ENCODE peak calls at places on chromosomes 11 and 22, in ten cellular contexts. O is hepatocyte; Q is SJSA1; W is colonic mucosa; Y is bronchial epithelial cell; R is testis; I is brain microvascular endothelial cell; P is CD4-positive, alpha-beta memory T cell; C is aorta; F is effector memory CD4-positive, alpha-beta T cell. M is an unnamed sample. For H3K36me3, the result is how much of the 10 kb centered on the place peaks cover.

GRCh38 chr22:49966041-49966715 is 5.6 kb downstream of the PIM3 start:
- DNase-seq in O (peak), Q (no peak), W (peak), Y (no peak), R (no peak), I (no peak), P (peak), C (peak), F (no peak), M (no peak)

GRCh38 chr11:134342572-134343340 is 11.0 kb downstream of the GLB1L2 start:
- DNase-seq in O (no peak), Q (no peak), W (no peak), Y (no peak), R (no peak), I (no peak), P (no peak), C (no peak), F (no peak), M (peak)

GRCh38 chr11:66069715-66070603 is at the start of gene PACS1:
- DNase-seq in O (peak), Q (peak), W (peak), Y (no peak), R (peak), I (peak), P (peak), C (peak), F (peak), M (peak)

GRCh38 chr11:59188954-59189353 is 17.0 kb downstream of the DTX4 start:
- DNase-seq in O (no peak), Q (peak), W (no peak), Y (no peak), R (no peak), I (no peak), P (no peak), C (no peak), F (no peak), M (no peak)

GRCh38 chr11:32438883-32439487 is 3.6 kb upstream of the WT1 start:
- DNase-seq in O (no peak), Q (no peak), W (no peak), Y (no peak), R (no peak), I (no peak), P (no peak), C (no peak), F (no peak), M (no peak)

GRCh38 chr22:22720724-22721261 is 76.4 kb downstream of the GGTLC2 start:
- DNase-seq in O (no peak), Q (no peak), W (no peak), Y (peak), R (peak), I (no peak), P (no peak), C (no peak), F (no peak), M (no peak)

GRCh38 chr22:31800065-31800464 is 46.2 kb downstream of the DEPDC5 start:
- DNase-seq in O (no peak), Q (peak), W (no peak), Y (peak), R (no peak), I (no peak), P (no peak), C (no peak), F (no peak), M (no peak)

GRCh38 chr11:57476883-57477506 is 16.7 kb downstream of the RTN4RL2 start:
- DNase-seq in O (peak), Q (peak), W (peak), Y (no peak), R (peak), I (no peak), P (no peak), C (no peak), F (no peak), M (no peak)

GRCh38 chr11:32893947-32894827 is 1.6 kb downstream of the QSER1 start:
- DNase-seq in O (peak), Q (peak), W (peak), Y (peak), R (peak), I (peak), P (peak), C (no peak), F (peak), M (peak)

GRCh38 chr11:129237456-129237855 is 45.3 kb upstream of the ARHGAP32 start:
- DNase-seq in O (no peak), Q (no peak), W (no peak), Y (no peak), R (no peak), I (no peak), P (no peak), C (no peak), F (no peak), M (no peak)

GRCh38 chr11:114017723-114018122 is 41.8 kb upstream of the ZBTB16 start:
- DNase-seq in O (no peak), Q (no peak), W (no peak), Y (no peak), R (no peak), I (no peak), P (no peak), C (no peak), F (no peak), M (no peak)

GRCh38 chr11:116777056-116777455 is 4.3 kb upstream of the BUD13 start:
- DNase-seq in O (no peak), Q (no peak), W (no peak), Y (no peak), R (no peak), I (no peak), P (no peak), C (no peak), F (no peak), M (no peak)

GRCh38 chr11:123166095-123166559 is 28.9 kb downstream of the CLMP start:
- DNase-seq in O (peak), Q (peak), W (peak), Y (peak), R (peak), I (peak), P (no peak), C (no peak), F (no peak), M (no peak)

GRCh38 chr22:17633217-17633997 is 4.9 kb upstream of the ATP6V1E1 start:
- DNase-seq in O (peak), Q (peak), W (no peak), Y (peak), R (no peak), I (peak), P (no peak), C (no peak), F (no peak), M (no peak)

GRCh38 chr11:110763249-110764011 is 51.2 kb upstream of the ARHGAP20 start:
- DNase-seq in O (peak), Q (peak), W (peak), Y (no peak), R (peak), I (peak), P (no peak), C (no peak), F (no peak), M (no peak)

GRCh38 chr22:37803636-37804371 is 3.9 kb upstream of the GCAT start:
- DNase-seq in O (no peak), Q (no peak), W (peak), Y (no peak), R (peak), I (no peak), P (no peak), C (no peak), F (no peak), M (no peak)

GRCh38 chr22:44850946-44851345 is 98.6 kb downstream of the ARHGAP8 start:
- DNase-seq in O (no peak), Q (no peak), W (no peak), Y (no peak), R (no peak), I (no peak), P (no peak), C (peak), F (no peak), M (no peak)

GRCh38 chr11:15605094-15605493 is 490.4 kb downstream of the INSC start:
- DNase-seq in O (no peak), Q (no peak), W (no peak), Y (no peak), R (no peak), I (no peak), P (no peak), C (no peak), F (no peak), M (no peak)

GRCh38 chr22:43303751-43304150 is 39.4 kb downstream of the SCUBE1 start:
- DNase-seq in O (no peak), Q (no peak), W (no peak), Y (no peak), R (no peak), I (no peak), P (no peak), C (no peak), F (no peak), M (no peak)

GRCh38 chr11:61962213-61963015 is 5.0 kb downstream of the FTH1 start:
- DNase-seq in O (no peak), Q (no peak), W (no peak), Y (no peak), R (no peak), I (peak), P (no peak), C (peak), F (no peak), M (peak)

GRCh38 chr22:40325315-40325714 is 21.0 kb upstream of the ADSL start:
- DNase-seq in O (no peak), Q (peak), W (no peak), Y (no peak), R (no peak), I (no peak), P (peak), C (no peak), F (peak), M (no peak)

GRCh38 chr22:41216984-41217383 is 11.9 kb downstream of the L3MBTL2 start:
- DNase-seq in O (no peak), Q (no peak), W (no peak), Y (peak), R (no peak), I (no peak), P (no peak), C (no peak), F (no peak), M (no peak)

GRCh38 chr22:38481871-38482332 is 14.0 kb downstream of the KDELR3 start:
- DNase-seq in O (no peak), Q (no peak), W (no peak), Y (no peak), R (no peak), I (no peak), P (no peak), C (no peak), F (no peak), M (no peak)

GRCh38 chr11:26276798-26277424 is 55.0 kb upstream of the ANO3 start:
- DNase-seq in O (peak), Q (peak), W (peak), Y (peak), R (peak), I (peak), P (no peak), C (no peak), F (no peak), M (peak)

GRCh38 chr11:59872076-59872475 is 5.8 kb upstream of the TCN1 start:
- DNase-seq in O (no peak), Q (no peak), W (no peak), Y (no peak), R (no peak), I (no peak), P (no peak), C (no peak), F (no peak), M (no peak)

GRCh38 chr22:20291604-20292063 is 23.5 kb upstream of the RTN4R start:
- DNase-seq in O (no peak), Q (no peak), W (no peak), Y (no peak), R (no peak), I (no peak), P (no peak), C (no peak), F (no peak), M (no peak)

GRCh38 chr11:20013346-20014066 is 146.8 kb downstream of the DBX1 start:
- DNase-seq in O (peak), Q (no peak), W (no peak), Y (peak), R (no peak), I (no peak), P (no peak), C (no peak), F (no peak), M (no peak)

GRCh38 chr11:35964846-35965245 is 21.0 kb downstream of the LDLRAD3 start:
- DNase-seq in O (no peak), Q (no peak), W (no peak), Y (no peak), R (no peak), I (no peak), P (no peak), C (no peak), F (no peak), M (no peak)

GRCh38 chr11:34427171-34427805 is 11.4 kb upstream of the CAT start:
- DNase-seq in O (peak), Q (peak), W (no peak), Y (peak), R (no peak), I (peak), P (no peak), C (no peak), F (no peak), M (no peak)

GRCh38 chr11:75768112-75768908 is at the start of gene DGAT2:
- DNase-seq in O (peak), Q (peak), W (peak), Y (peak), R (peak), I (peak), P (peak), C (peak), F (peak), M (peak)

GRCh38 chr22:18035740-18036139 is 11.4 kb upstream of the MICAL3 start:
- DNase-seq in O (peak), Q (no peak), W (no peak), Y (peak), R (no peak), I (no peak), P (no peak), C (no peak), F (no peak), M (no peak)

GRCh38 chr11:133300666-133301065 is 231.6 kb downstream of the OPCML start:
- DNase-seq in O (no peak), Q (no peak), W (no peak), Y (no peak), R (no peak), I (no peak), P (no peak), C (no peak), F (no peak), M (no peak)

GRCh38 chr11:120652705-120653335 is 141.3 kb downstream of the GRIK4 start:
- DNase-seq in O (no peak), Q (no peak), W (no peak), Y (no peak), R (no peak), I (no peak), P (no peak), C (no peak), F (no peak), M (no peak)

GRCh38 chr11:132456735-132457328 is 1075.5 kb downstream of the OPCML start:
- DNase-seq in O (no peak), Q (no peak), W (no peak), Y (no peak), R (no peak), I (no peak), P (no peak), C (no peak), F (no peak), M (no peak)

GRCh38 chr11:65491614-65492386 is 7.0 kb upstream of the MALAT1 start:
- DNase-seq in O (peak), Q (peak), W (peak), Y (peak), R (peak), I (peak), P (no peak), C (peak), F (no peak), M (peak)

GRCh38 chr11:134756811-134757540 is 344.9 kb upstream of the B3GAT1 start:
- DNase-seq in O (no peak), Q (no peak), W (no peak), Y (no peak), R (no peak), I (no peak), P (no peak), C (no peak), F (no peak), M (peak)

GRCh38 chr11:129503646-129504045 is 128.0 kb downstream of the BARX2 start:
- DNase-seq in O (no peak), Q (no peak), W (no peak), Y (no peak), R (no peak), I (no peak), P (no peak), C (no peak), F (no peak), M (no peak)

GRCh38 chr11:111320728-111321568 is 22.6 kb downstream of the POU2AF3 start:
- DNase-seq in O (peak), Q (no peak), W (no peak), Y (no peak), R (no peak), I (no peak), P (no peak), C (no peak), F (no peak), M (no peak)

GRCh38 chr11:7796842-7797241 is at the start of gene OR5P2:
- DNase-seq in O (no peak), Q (no peak), W (no peak), Y (no peak), R (no peak), I (no peak), P (no peak), C (no peak), F (no peak), M (no peak)
- H3K36me3 ChIP-seq in O (under half), Q (under half), W (under half), Y (under half), R (under half), I (under half), P (under half), C (under half), F (under half), M (under half)

GRCh38 chr22:29520851-29521250 is 32.7 kb downstream of the THOC5 start:
- DNase-seq in O (no peak), Q (no peak), W (no peak), Y (peak), R (no peak), I (peak), P (no peak), C (no peak), F (no peak), M (no peak)

GRCh38 chr22:29523761-29524160 is 29.8 kb downstream of the THOC5 start:
- DNase-seq in O (no peak), Q (no peak), W (no peak), Y (no peak), R (no peak), I (no peak), P (no peak), C (no peak), F (no peak), M (no peak)

GRCh38 chr22:29521526-29521925 is 32.0 kb downstream of the THOC5 start:
- DNase-seq in O (no peak), Q (no peak), W (no peak), Y (no peak), R (no peak), I (no peak), P (no peak), C (no peak), F (no peak), M (no peak)

GRCh38 chr22:29517215-29517908 is 36.2 kb downstream of the THOC5 start:
- DNase-seq in O (no peak), Q (no peak), W (no peak), Y (no peak), R (peak), I (no peak), P (no peak), C (no peak), F (no peak), M (no peak)

DNA sequence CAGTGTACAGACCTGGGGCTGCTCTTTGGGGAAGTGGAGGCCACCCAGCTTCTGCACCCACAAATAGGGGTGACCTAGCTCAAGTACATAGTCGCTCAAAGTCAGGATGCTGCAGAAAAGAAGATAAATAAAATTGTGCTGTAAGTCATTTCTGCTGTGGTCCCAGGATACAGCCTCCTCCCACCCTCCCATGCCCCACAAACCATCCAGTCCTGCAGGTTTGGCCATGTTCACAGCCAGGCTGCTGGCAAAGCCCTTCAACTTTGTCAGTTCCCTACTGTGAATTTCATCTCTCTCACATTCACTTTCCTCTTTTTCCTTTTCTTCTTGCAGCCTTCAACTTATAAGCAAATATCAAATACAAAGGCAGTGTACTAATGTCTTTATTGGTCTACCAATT is 33.6 kb downstream of the THOC5 start:
- DNase-seq in O (no peak), Q (no peak), W (no peak), Y (no peak), R (no peak), I (no peak), P (no peak), C (no peak), F (no peak), M (no peak)
- H3K36me3 ChIP-seq in O (under half), Q (half or more), W (under half), Y (under half), R (under half), I (half or more), P (half or more), C (under half), F (half or more), M (half or more)

GRCh38 chr11:987671-988070 is 48.8 kb downstream of the MUC6 start:
- DNase-seq in O (no peak), Q (no peak), W (no peak), Y (no peak), R (no peak), I (no peak), P (no peak), C (no peak), F (no peak), M (no peak)
- H3K36me3 ChIP-seq in O (under half), Q (under half), W (under half), Y (under half), R (under half), I (under half), P (half or more), C (under half), F (half or more), M (half or more)

DNA sequence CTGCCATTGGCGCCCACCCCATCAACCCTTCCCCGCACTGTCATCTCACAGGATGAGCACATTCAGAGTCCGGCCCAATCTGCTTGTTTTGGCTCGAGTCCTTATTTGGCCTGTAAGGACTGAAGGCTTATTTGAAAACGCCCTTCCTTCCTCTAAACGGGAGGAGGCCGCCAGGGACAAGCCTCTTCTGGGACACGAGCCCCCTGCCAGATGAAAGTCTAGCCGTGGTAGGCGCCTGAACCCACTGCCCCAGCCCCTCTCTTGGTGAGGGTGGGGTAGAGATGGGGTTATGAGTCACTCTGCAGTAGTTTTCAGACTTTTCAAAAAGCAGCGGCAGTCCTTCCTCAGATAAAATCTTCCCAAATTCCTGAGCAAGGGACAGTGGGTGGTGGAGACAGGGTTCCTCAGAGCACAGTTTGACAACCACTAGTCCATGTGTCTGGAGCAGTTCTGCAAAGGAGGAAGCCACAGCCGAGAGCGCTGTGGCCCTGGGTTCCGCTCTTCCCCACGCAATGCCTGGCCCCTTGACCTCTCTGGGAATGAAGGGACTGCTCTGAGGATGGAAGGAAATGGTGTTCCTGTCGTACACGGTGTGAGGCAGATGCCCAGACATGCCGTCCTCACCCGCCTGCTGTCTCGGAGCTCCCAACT is 57.0 kb downstream of the MYH9 start:
- DNase-seq in O (peak), Q (peak), W (peak), Y (no peak), R (no peak), I (peak), P (peak), C (peak), F (peak), M (peak)
- H3K36me3 ChIP-seq in O (under half), Q (half or more), W (under half), Y (under half), R (under half), I (half or more), P (half or more), C (under half), F (under half), M (half or more)

DNA sequence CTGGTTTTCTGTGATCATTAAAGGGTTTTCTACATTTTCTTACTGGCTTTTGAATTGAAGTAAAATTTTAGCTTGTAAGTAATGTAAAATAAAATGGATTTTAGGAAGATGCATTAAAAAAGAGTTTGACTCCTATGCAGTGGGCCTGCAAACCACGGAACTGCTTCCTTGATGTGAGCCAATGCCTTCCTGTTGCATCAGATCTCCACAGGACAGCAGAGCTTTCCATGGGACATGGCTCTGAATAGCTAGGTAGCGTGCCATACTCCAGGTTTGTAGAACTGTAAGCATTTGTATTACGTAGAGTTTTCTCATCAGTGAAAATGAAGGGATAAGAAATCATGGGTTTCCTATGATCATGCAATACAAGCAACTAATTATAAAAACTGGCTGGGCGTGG is 133.4 kb downstream of the SWAP70 start:
- DNase-seq in O (no peak), Q (no peak), W (no peak), Y (no peak), R (no peak), I (no peak), P (no peak), C (no peak), F (no peak), M (no peak)
- H3K36me3 ChIP-seq in O (under half), Q (under half), W (under half), Y (under half), R (under half), I (under half), P (under half), C (under half), F (under half), M (under half)

M was measured in right atrium auricular region.